ENCODE peak calls at places on chromosomes 2 and 18, in four cellular contexts. O is H54, F is NCI-H1930, H is OCI-M1. Q is an unnamed sample.

GRCh38 chr2:120470041-120470716 is 124.2 kb downstream of the INHBB start:
- DNase-seq in H (peak), O (peak), F (no peak), Q (no peak)

GRCh38 chr2:200484934-200485333 is 24.9 kb downstream of the KCTD18 start:
- DNase-seq in O (no peak), H (no peak), F (no peak), Q (no peak)

GRCh38 chr2:150389487-150389886 is 98.0 kb downstream of the RND3 start:
- DNase-seq in H (no peak), O (no peak), F (no peak), Q (no peak)

GRCh38 chr18:54672846-54673475 is 81.9 kb downstream of the DYNAP start:
- DNase-seq in H (no peak), F (no peak), O (no peak), Q (no peak)

GRCh38 chr2:35526741-35527140 is 828.8 kb upstream of the CRIM1 start:
- DNase-seq in H (no peak), O (no peak), F (no peak), Q (no peak)

GRCh38 chr18:67581178-67581577 is 64.7 kb upstream of the DSEL start:
- DNase-seq in F (no peak), O (no peak), H (no peak), Q (no peak)

GRCh38 chr18:77100751-77101355 is 31.7 kb downstream of the MBP start:
- DNase-seq in F (no peak), O (no peak), H (no peak), Q (no peak)

GRCh38 chr2:217930783-217931563 is 71.8 kb downstream of the TNS1 start:
- DNase-seq in H (no peak), F (no peak), O (no peak), Q (no peak)

GRCh38 chr2:68423966-68424650 is 43.0 kb downstream of the FBXO48 start:
- DNase-seq in O (no peak), H (peak), F (no peak), Q (no peak)

GRCh38 chr18:79396431-79397287 is 929 bp downstream of the NFATC1 start:
- DNase-seq in O (no peak), F (peak), H (peak), Q (no peak)

GRCh38 chr2:129483366-129483765 is 496.1 kb upstream of the RAB6C start:
- DNase-seq in F (no peak), H (no peak), O (no peak), Q (no peak)

GRCh38 chr18:37019157-37019571 is 190.2 kb downstream of the KIAA1328 start:
- DNase-seq in F (no peak), O (no peak), H (no peak), Q (no peak)

GRCh38 chr18:13836559-13836958 is 12.6 kb downstream of the MC5R start:
- DNase-seq in O (no peak), H (no peak), F (no peak), Q (no peak)

GRCh38 chr2:233075966-233076339 is 15.8 kb downstream of the INPP5D start:
- DNase-seq in F (no peak), H (peak), O (no peak), Q (no peak)

GRCh38 chr2:240624950-240625621 is at the start of gene GPR35:
- DNase-seq in O (peak), H (peak), F (no peak), Q (no peak)

GRCh38 chr2:110104025-110104771 is 11.4 kb downstream of the MALL start:
- DNase-seq in H (no peak), F (no peak), O (no peak), Q (no peak)

GRCh38 chr2:126914811-126915500 is 16.3 kb downstream of the TEX51 start:
- DNase-seq in F (no peak), H (no peak), O (no peak), Q (no peak)

GRCh38 chr2:49175831-49176230 is 21.5 kb upstream of the FSHR start:
- DNase-seq in F (no peak), H (no peak), O (no peak), Q (no peak)

GRCh38 chr2:112670521-112671022 is 24.8 kb downstream of the SLC20A1 start:
- DNase-seq in H (no peak), O (no peak), F (no peak), Q (no peak)

GRCh38 chr18:70039186-70039585 is 91.5 kb upstream of the CD226 start:
- DNase-seq in F (no peak), H (no peak), O (no peak), Q (no peak)

GRCh38 chr2:12340164-12340563 is 376.6 kb upstream of the TRIB2 start:
- DNase-seq in H (no peak), O (no peak), F (no peak), Q (no peak)

GRCh38 chr2:230161180-230161579 is 58.6 kb downstream of the SP110 start:
- DNase-seq in H (no peak), F (no peak), O (no peak), Q (no peak)

GRCh38 chr2:119659601-119660342 is 19.2 kb upstream of the TMEM177 start:
- DNase-seq in O (no peak), F (peak), H (peak), Q (no peak)

GRCh38 chr2:161981679-161982300 is 92.2 kb downstream of the DPP4 start:
- DNase-seq in O (no peak), H (no peak), F (no peak), Q (no peak)

GRCh38 chr18:614980-615607 is 18.3 kb downstream of the CLUL1 start:
- DNase-seq in F (no peak), H (no peak), O (no peak), Q (no peak)

GRCh38 chr2:200767111-200767885 is 44.4 kb upstream of the BZW1 start:
- DNase-seq in O (no peak), F (no peak), H (no peak), Q (no peak)

GRCh38 chr2:71379086-71379485 is 47.5 kb downstream of the ZNF638 start:
- DNase-seq in O (no peak), F (no peak), H (peak), Q (no peak)